ENCODE peak calls at places on chromosomes 12 and 14, in eight cellular contexts. M is DMS153; Z is activated naive CD4-positive, alpha-beta T cell treated with anti-CD3 and anti-CD28 coated beads, Interleukin-2, amount 10 ng/mL, durations not matched to agents 7 days and 5 days; N is GM12891; E is tibial artery; F is lung; G is GM23248; Q is CD8-positive, alpha-beta memory T cell. B is an unnamed sample.
A peak's percentile ranks its signal among the peaks of the same experiment; 100 is the strongest.

GRCh38 chr12:85920324-85920947 is 46.3 kb downstream of the NTS start:
- DNase-seq in M (peak; percentile 3), F (no peak), G (peak; percentile 45), N (no peak), Z (no peak), Q (peak; percentile 4), E (no peak), B (peak; percentile 1)

GRCh38 chr12:20339060-20339459 is 29.3 kb upstream of the PDE3A start:
- DNase-seq in G (peak; percentile 29), F (no peak), Z (no peak), M (no peak), Q (no peak), N (no peak), E (no peak), B (no peak)

GRCh38 chr14:100804138-100804537 is 21.8 kb upstream of the MEG3 start:
- DNase-seq in E (no peak), M (no peak), G (no peak), Q (no peak), Z (no peak), F (no peak), N (no peak), B (no peak)

GRCh38 chr12:109932878-109933503 is 32.9 kb downstream of the TCHP start:
- DNase-seq in Z (no peak), G (no peak), E (no peak), Q (no peak), N (no peak), F (no peak), M (no peak), B (no peak)

GRCh38 chr14:29821665-29822429 is 105.8 kb downstream of the PRKD1 start:
- DNase-seq in N (no peak), G (no peak), Q (no peak), F (no peak), Z (no peak), M (peak; percentile 88), E (no peak), B (no peak)

GRCh38 chr12:6202331-6202730 is 2.1 kb downstream of the CD9 start:
- DNase-seq in Q (no peak), Z (no peak), N (no peak), G (no peak), M (no peak), E (no peak), F (no peak), B (no peak)

GRCh38 chr12:59389968-59390576 is 205.8 kb upstream of the SLC16A7 start:
- DNase-seq in E (no peak), M (no peak), Z (no peak), F (no peak), N (no peak), Q (no peak), G (no peak), B (no peak)

GRCh38 chr14:105368032-105368417 is 30.3 kb upstream of the TEX22 start:
- DNase-seq in F (no peak), M (no peak), G (no peak), E (no peak), N (no peak), Q (no peak), Z (no peak), B (no peak)

GRCh38 chr14:54364555-54365415 is 32.0 kb upstream of the CDKN3 start:
- DNase-seq in N (no peak), Z (no peak), Q (no peak), G (peak; percentile 81), M (no peak), F (no peak), E (peak; percentile 68), B (no peak)

GRCh38 chr14:60221441-60221840 is 27.6 kb upstream of the PPM1A start:
- DNase-seq in Z (no peak), Q (no peak), G (no peak), E (no peak), N (no peak), F (no peak), M (no peak), B (no peak)

GRCh38 chr14:53793790-53794560 is 162.7 kb downstream of the BMP4 start:
- DNase-seq in N (no peak), F (no peak), Q (no peak), G (no peak), E (peak; percentile 32), Z (no peak), M (peak; percentile 80), B (no peak)

GRCh38 chr14:73753043-73753886 is 39.1 kb upstream of the PNMA1 start:
- DNase-seq in Z (peak; percentile 41), G (peak; percentile 51), F (no peak), N (no peak), E (peak; percentile 72), M (no peak), Q (peak; percentile 66), B (no peak)

GRCh38 chr14:22221508-22221907 is 367.5 kb downstream of the DAD1 start:
- DNase-seq in E (no peak), Q (no peak), G (peak; percentile 44), F (no peak), N (peak; percentile 4), Z (no peak), M (no peak), B (no peak)

GRCh38 chr14:93430319-93430801 is 379 bp upstream of the UNC79 start:
- DNase-seq in Q (no peak), G (peak; percentile 8), Z (no peak), F (no peak), M (peak; percentile 77), N (no peak), E (no peak), B (no peak)

GRCh38 chr14:92135269-92135668 is 13.5 kb downstream of the CPSF2 start:
- DNase-seq in Z (no peak), N (no peak), G (peak; percentile 70), Q (peak; percentile 19), M (no peak), E (no peak), F (no peak), B (no peak)

GRCh38 chr12:132132609-132133430 is 11.3 kb downstream of the DDX51 start:
- DNase-seq in E (no peak), M (no peak), N (no peak), F (no peak), G (no peak), Q (no peak), Z (no peak), B (no peak)

GRCh38 chr12:116717466-116718457 is 20.1 kb downstream of the SPRING1 start:
- DNase-seq in Z (no peak), M (no peak), E (peak; percentile 78), G (peak; percentile 74), F (no peak), Q (no peak), N (no peak), B (no peak)

GRCh38 chr12:1912580-1913376 is 5.7 kb downstream of the CACNA2D4 start:
- DNase-seq in G (peak; percentile 56), E (no peak), M (no peak), Q (no peak), F (peak; percentile 22), N (no peak), Z (no peak), B (no peak)

GRCh38 chr14:102212845-102213244 is 73.1 kb downstream of the WDR20 start:
- DNase-seq in M (no peak), N (no peak), Z (no peak), E (no peak), Q (no peak), F (no peak), G (no peak), B (no peak)

GRCh38 chr12:56864318-56864717 is 69.9 kb downstream of the SDR9C7 start:
- DNase-seq in Q (no peak), Z (no peak), E (no peak), N (no peak), G (no peak), F (no peak), M (no peak), B (no peak)

GRCh38 chr12:1355396-1355795 is 239.0 kb downstream of the FBXL14 start:
- DNase-seq in G (no peak), Q (no peak), F (no peak), N (no peak), E (no peak), Z (no peak), M (no peak), B (no peak)

GRCh38 chr14:39265741-39266588 is 32.2 kb downstream of the MIA2 start:
- DNase-seq in Q (no peak), N (no peak), F (no peak), M (no peak), Z (no peak), G (peak; percentile 67), E (no peak), B (no peak)

GRCh38 chr14:61525293-61526011 is 169.9 kb upstream of the HIF1A start:
- DNase-seq in E (peak; percentile 86), Q (no peak), N (no peak), M (no peak), F (peak; percentile 69), Z (peak; percentile 75), G (peak; percentile 82), B (peak; percentile 38)

GRCh38 chr14:47297374-47297773 is 378.0 kb downstream of the MDGA2 start:
- DNase-seq in G (no peak), M (no peak), Z (no peak), N (no peak), Q (no peak), F (no peak), E (no peak), B (no peak)

GRCh38 chr12:125155366-125155765 is 90.1 kb downstream of the AACS start:
- DNase-seq in N (no peak), Q (no peak), F (no peak), M (no peak), E (no peak), Z (no peak), G (no peak), B (no peak)

GRCh38 chr12:51814311-51815088 is 34.0 kb downstream of the FIGNL2 start:
- DNase-seq in Q (peak; percentile 63), E (peak; percentile 68), Z (peak; percentile 77), N (peak; percentile 64), M (peak; percentile 21), G (peak; percentile 93), F (peak; percentile 65), B (peak; percentile 44)

GRCh38 chr12:47744005-47744651 is 14.6 kb downstream of the RAPGEF3 start:
- DNase-seq in Q (peak; percentile 64), M (peak; percentile 72), G (no peak), F (peak; percentile 68), Z (peak; percentile 81), E (no peak), N (no peak), B (no peak)

GRCh38 chr14:31510222-31510621 is 22.4 kb upstream of the GPR33 start:
- DNase-seq in G (peak; percentile 50), Q (peak; percentile 5), E (no peak), M (peak; percentile 6), Z (no peak), N (no peak), F (no peak), B (no peak)

GRCh38 chr14:76784266-76784874 is 23.1 kb downstream of the VASH1 start:
- DNase-seq in M (no peak), F (no peak), N (no peak), G (no peak), Z (no peak), E (no peak), Q (no peak), B (no peak)

GRCh38 chr12:95215925-95216324 is 1.3 kb downstream of the FGD6 start:
- DNase-seq in E (no peak), M (no peak), F (no peak), Q (no peak), G (peak; percentile 23), Z (no peak), N (no peak), B (no peak)

GRCh38 chr14:67514650-67515385 is 18.3 kb upstream of the PLEKHH1 start:
- DNase-seq in G (peak; percentile 76), E (peak; percentile 28), M (no peak), Q (peak; percentile 54), N (peak; percentile 63), F (peak; percentile 41), Z (peak; percentile 72), B (peak; percentile 42)

GRCh38 chr12:2276288-2276842 is 223.6 kb downstream of the CACNA1C start:
- DNase-seq in F (no peak), E (no peak), G (peak; percentile 54), Q (no peak), Z (no peak), N (no peak), M (no peak), B (no peak)

GRCh38 chr14:75452900-75453816 is 25.3 kb downstream of the JDP2 start:
- DNase-seq in E (peak; percentile 80), F (peak; percentile 63), Z (no peak), Q (no peak), N (no peak), M (no peak), G (peak; percentile 96), B (no peak)

GRCh38 chr12:83462419-83462818 is 775.7 kb downstream of the TMTC2 start:
- DNase-seq in Z (no peak), G (no peak), F (no peak), Q (no peak), M (peak; percentile 1), N (no peak), E (no peak), B (no peak)